ENCODE peak calls at places on chromosomes 3 and 15, in four cellular contexts. O is mammary epithelial cell, N is hepatocyte, S is fibroblast of lung. U is an unnamed sample.

GRCh38 chr3:106745344-106746168 is 631.7 kb upstream of the CCDC54 start:
- DNase-seq in O (no peak), N (no peak), S (no peak), U (no peak)

GRCh38 chr15:37131639-37132038 is 31.3 kb upstream of the MEIS2 start:
- DNase-seq in O (no peak), N (no peak), S (no peak), U (no peak)

GRCh38 chr15:75666823-75667501 is 19.2 kb downstream of the SNX33 start:
- DNase-seq in O (peak), N (peak), S (peak), U (peak)

GRCh38 chr3:20669184-20669583 is 483.2 kb upstream of the SGO1 start:
- DNase-seq in O (no peak), N (no peak), S (no peak), U (no peak)

GRCh38 chr15:25368855-25369254 is 70.0 kb downstream of the UBE3A start:
- DNase-seq in O (peak), N (no peak), S (no peak), U (no peak)

GRCh38 chr3:55899887-55900286 is 412.8 kb upstream of the WNT5A start:
- DNase-seq in O (peak), N (peak), S (no peak), U (no peak)

GRCh38 chr3:136142592-136142991 is 53.5 kb downstream of the MSL2 start:
- DNase-seq in O (peak), N (peak), S (peak), U (peak)

GRCh38 chr15:95520511-95520910 is 810.0 kb upstream of the NR2F2 start:
- DNase-seq in O (peak), N (no peak), S (no peak), U (no peak)

GRCh38 chr3:69710153-69710977 is 28.9 kb upstream of the MITF start:
- DNase-seq in O (no peak), N (no peak), S (peak), U (no peak)

GRCh38 chr3:167886690-167887089 is 151.2 kb downstream of the SERPINI1 start:
- DNase-seq in O (no peak), N (no peak), S (peak), U (no peak)

GRCh38 chr3:12253521-12253920 is 35.3 kb upstream of the PPARG start:
- DNase-seq in O (no peak), N (peak), S (no peak), U (no peak)

GRCh38 chr3:173556546-173556945 is 159.0 kb downstream of the NLGN1 start:
- DNase-seq in O (no peak), N (no peak), S (no peak), U (no peak)

GRCh38 chr3:72891053-72891855 is 3.4 kb downstream of the GXYLT2 start:
- DNase-seq in O (peak), N (peak), S (peak), U (peak)

GRCh38 chr15:77519540-77519939 is 98.9 kb downstream of the HMG20A start:
- DNase-seq in O (no peak), N (no peak), S (no peak), U (no peak)

GRCh38 chr3:31255007-31255603 is 277.6 kb upstream of the STT3B start:
- DNase-seq in O (no peak), N (no peak), S (no peak), U (no peak)

GRCh38 chr15:58465866-58466517 is 34.2 kb downstream of the LIPC start:
- DNase-seq in O (peak), N (no peak), S (no peak), U (no peak)

GRCh38 chr15:99324082-99324620 is 72.9 kb downstream of the LRRC28 start:
- DNase-seq in O (peak), N (no peak), S (peak), U (peak)

GRCh38 chr3:134222835-134223234 is 27.8 kb downstream of the RYK start:
- DNase-seq in O (no peak), N (no peak), S (no peak), U (no peak)

GRCh38 chr3:159764211-159765024 is 224.2 kb upstream of the IL12A start:
- DNase-seq in O (peak), N (peak), S (peak), U (no peak)

GRCh38 chr3:128794067-128794768 is 68.2 kb downstream of the RAB7A start:
- DNase-seq in O (peak), N (peak), S (peak), U (no peak)

GRCh38 chr15:45454825-45455224 is 67.7 kb downstream of the SLC30A4 start:
- DNase-seq in O (peak), N (peak), S (peak), U (peak)

GRCh38 chr15:40471778-40472130 is 970 bp downstream of the CHST14 start:
- DNase-seq in O (no peak), N (peak), S (peak), U (peak)

GRCh38 chr3:158221426-158221825 is 111.5 kb downstream of the RSRC1 start:
- DNase-seq in O (peak), N (no peak), S (peak), U (no peak)

GRCh38 chr3:69660631-69661030 is 78.6 kb upstream of the MITF start:
- DNase-seq in O (no peak), N (no peak), S (no peak), U (no peak)

GRCh38 chr3:147392083-147392916 is 14.0 kb downstream of the ZIC4 start:
- DNase-seq in O (no peak), N (peak), S (no peak), U (no peak)
- TF ChIP-seq EZH2 in O (peak), N (peak), S (peak), U (no peak)

GRCh38 chr3:112734718-112735350 is 93.9 kb upstream of the CCDC80 start:
- DNase-seq in O (peak), N (peak), S (peak), U (peak)
- TF ChIP-seq CTCF in O (peak), N (peak), S (peak), U (peak)

DNA sequence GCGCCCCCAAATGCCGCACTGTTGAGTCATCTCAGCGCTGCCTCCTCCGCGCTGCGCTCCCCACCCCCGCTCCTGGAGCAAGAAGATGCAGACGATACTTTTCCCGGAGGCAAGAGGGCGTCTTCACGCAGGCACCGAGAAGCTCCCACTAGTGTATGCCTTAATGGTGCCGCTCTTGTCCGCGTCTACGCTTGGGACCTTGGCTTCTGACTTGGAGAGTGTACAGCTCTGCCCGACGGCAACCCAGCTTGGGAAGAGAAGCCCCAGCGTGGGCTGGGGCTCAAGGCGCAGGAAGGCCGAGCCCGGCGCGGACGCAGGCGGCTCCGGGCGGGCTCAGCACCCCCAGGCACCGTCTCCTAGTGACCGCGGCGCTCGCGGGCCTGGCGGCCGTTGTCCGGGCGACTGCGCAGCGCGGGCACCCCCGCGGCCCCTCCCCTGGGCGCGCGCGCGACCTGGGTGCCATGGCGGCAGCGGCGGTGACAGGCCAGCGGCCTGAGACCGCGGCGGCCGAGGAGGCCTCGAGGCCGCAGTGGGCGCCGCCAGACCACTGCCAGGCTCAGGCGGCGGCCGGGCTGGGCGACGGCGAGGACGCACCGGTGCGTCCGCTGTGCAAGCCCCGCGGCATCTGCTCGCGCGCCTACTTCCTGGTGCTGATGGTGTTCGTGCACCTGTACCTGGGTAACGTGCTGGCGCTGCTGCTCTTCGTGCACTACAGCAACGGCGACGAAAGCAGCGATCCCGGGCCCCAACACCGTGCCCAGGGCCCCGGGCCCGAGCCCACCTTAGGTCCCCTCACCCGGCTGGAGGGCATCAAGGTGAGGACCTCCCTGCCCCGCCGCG is at the start of gene P4HTM:
- DNase-seq in O (peak), N (peak), S (peak), U (peak)
- TF ChIP-seq EZH2 in O (no peak), N (no peak), S (no peak), U (no peak)

GRCh38 chr3:8424281-8424680 is 77.3 kb upstream of the LMCD1 start:
- DNase-seq in O (no peak), N (no peak), S (no peak), U (no peak)
- TF ChIP-seq CTCF in O (no peak), N (no peak), S (no peak), U (no peak)

GRCh38 chr3:138938056-138938876 is 8.7 kb downstream of the FOXL2 start:
- DNase-seq in O (no peak), N (no peak), S (no peak), U (no peak)

GRCh38 chr3:138935505-138935863 is 11.5 kb downstream of the FOXL2 start:
- DNase-seq in O (no peak), N (no peak), S (no peak), U (no peak)

GRCh38 chr3:138937690-138938055 is 9.3 kb downstream of the FOXL2 start:
- DNase-seq in O (no peak), N (no peak), S (no peak), U (no peak)

GRCh38 chr3:138935864-138936762 is 10.8 kb downstream of the FOXL2 start:
- DNase-seq in O (peak), N (peak), S (peak), U (peak)

DNA sequence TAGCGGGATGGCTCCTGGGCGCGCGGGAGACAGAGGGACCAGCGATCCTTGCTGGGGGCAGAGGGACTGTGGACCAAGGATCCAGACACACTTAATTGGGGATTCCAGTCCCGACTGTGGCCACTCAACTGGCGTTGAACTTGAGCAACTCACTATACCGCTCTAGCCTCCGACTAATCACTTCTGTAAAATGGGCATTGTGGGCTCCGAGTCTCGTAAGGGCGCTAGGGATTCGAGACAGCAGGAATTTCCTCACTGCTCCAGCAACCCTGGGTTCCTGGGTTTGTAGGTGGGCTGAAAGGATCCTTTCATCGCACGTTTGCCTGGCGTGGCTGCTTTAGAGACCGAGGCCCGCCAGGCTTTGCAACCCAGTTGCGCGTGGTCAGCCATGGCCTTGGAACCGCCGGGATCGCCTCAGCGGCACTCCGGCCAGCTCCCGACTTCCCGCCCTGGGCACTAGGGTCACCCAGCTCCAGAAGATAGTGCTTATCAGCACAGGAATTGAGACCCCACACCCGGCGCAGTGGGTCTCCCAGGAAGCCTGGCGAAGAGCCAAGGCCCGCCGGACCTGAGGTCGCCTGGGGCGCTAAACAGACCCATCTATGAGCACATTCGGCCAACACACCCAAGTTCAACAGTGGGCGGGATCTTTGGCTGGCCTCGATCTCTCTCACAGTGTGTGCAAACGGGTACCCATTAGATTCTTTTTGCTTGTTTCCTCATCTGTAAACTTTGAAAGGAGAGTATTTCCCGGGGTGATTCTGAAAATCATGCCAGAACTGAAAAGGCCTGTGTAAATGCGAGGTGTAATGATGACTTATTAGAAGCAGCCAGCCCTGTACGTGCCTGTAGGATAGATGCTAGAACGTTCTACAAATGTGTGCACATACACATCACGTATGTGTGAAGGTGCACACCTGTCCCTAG is 9.9 kb downstream of the FOXL2 start:
- DNase-seq in O (no peak), N (no peak), S (no peak), U (no peak)
- TF ChIP-seq EZH2 in O (peak), N (no peak), S (peak), U (no peak)

DNA sequence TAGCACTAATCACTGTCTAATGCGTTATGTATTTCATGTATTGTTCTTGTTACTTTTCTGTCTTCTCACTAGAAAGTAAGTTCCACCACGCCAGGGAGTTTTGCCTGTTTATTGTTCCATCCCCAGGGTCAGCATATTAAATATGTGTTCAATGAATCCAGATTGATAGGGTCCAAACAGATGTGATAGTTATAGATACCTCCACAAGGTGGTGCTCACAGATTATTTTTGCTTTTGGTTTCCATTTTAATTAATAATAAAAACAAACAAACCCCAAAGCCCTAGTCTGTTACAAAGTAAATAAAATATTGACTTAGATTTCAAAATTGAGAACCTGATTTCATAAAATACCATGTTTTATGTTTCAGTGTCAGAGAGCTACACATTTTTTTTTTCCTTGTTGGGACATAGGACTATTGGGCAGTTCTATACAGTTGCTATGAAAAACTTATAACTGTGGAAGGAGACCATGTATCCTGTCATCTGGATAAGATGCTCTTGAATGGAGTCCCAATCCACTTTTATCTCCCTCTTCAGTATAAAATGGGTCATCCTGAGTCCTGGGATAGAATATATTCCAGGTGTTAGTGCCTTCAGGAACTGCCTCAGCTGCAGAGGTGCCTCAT is 12.4 kb downstream of the OTOL1 start:
- DNase-seq in O (no peak), N (no peak), S (peak), U (no peak)
- TF ChIP-seq CTCF in O (peak), N (peak), S (no peak), U (peak)

DNA sequence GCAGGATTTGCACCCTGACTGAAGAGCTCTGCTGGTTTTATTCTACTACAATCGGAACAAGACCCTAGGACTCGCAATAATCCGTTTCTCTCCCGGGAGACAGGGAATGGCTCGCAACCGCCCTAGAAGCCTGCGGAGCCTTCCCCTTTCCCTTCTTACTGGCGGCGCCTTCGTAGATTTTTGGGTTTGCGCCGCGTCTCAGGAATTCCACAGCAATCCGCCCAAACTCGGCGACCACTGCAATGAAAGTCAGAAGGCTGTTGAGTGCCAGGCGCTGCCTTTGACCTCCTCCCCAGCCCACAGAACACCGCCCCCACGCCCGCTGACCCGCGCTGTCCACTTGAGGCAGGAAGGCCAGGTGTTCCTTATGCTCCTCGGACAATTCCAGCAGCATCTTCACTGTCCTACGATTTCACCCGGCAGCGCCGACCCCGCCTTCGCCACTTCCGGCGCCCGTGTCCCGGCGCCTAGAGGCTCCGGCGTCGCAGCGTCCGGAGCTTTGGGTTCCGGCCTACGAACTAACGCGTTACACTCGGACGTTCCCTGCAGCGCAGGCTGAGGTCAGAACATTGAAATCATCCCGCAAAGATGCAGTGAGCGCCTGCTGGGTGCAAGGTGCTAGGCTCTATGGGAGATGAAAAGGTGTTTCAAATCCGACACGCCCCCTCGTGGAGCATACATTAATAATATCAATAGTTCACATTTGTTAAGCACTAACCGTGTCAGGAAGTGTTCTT is at the start of gene COMMD2:
- DNase-seq in O (peak), N (peak), S (peak), U (peak)
- TF ChIP-seq EZH2 in O (no peak), N (no peak), S (no peak), U (no peak)

DNA sequence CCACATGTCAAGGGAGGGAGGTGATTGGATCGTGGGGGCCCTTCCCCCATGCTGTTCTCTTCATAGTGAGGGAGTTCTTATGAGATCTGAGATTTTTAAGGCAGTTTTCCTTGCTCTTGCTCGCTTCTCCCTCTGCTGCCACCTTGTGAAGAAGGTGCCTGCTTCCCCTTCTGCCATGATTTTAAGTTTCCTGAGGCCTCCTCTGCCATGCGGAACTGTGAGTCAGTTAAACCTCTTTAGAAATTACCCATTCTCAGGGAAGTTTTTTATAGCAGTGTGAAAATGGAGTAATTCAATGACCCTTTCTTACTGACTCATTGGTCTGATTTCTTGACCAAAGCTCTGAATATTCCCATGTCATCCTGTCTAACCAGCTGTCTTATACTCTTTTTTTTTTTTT is 484.4 kb upstream of the TPRG1 start:
- DNase-seq in O (peak), N (no peak), S (peak), U (peak)
- TF ChIP-seq CTCF in O (no peak), N (peak), S (peak), U (peak)

DNA sequence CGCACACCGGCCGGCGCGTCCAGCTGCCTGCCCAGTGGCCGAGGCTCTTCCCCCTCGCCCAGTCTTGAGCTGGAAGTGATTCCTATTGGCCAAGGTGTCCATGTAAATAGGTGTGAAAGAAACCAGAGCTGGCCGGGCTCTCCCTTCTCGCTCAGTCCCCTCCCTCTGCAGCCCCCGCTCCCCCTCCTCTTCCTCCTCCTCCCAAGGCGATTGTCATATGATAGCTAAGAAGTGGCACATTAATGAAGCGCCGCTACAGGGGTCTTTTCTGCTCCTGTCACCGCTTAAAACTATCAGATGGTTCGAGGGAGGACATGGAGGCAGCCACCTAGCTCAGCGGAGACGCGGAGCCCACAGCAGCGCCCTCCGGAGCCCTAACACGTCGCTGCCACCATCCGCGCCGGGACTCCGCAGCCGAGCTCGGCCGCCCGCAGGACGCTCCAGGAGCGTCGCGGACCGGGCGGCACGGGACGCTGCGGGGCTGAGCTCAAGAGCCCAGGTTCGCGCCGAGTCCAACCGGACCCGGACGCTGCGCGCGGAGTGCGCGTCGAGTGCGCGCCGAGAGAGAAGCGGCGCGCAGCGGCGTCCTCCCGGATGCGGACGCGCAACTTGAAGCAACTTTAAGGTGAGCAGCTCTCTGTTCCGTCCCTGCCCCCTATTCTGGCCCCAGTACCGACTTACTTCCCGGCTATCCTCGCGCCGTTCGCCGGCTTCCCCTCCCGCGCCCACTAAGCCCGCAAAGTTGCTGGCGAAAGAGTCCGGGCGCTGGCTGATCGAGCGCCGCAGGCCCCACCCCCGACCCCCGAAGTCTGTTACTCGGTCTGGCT is at the start of gene FOXB1:
- DNase-seq in O (no peak), N (peak), S (no peak), U (peak)
- TF ChIP-seq EZH2 in O (peak), N (peak), S (peak), U (no peak)